ENCODE peak calls at places on chromosomes 16 and 17, in six cellular contexts. J, Z, G, Q, M and R are unnamed samples.
A peak's percentile ranks its signal among the peaks of the same experiment; 100 is the strongest.

GRCh38 chr17:62618647-62619412 is 8.6 kb upstream of the MRC2 start:
- DNase-seq in J (peak; percentile 55), Z (no peak), G (no peak), Q (no peak), M (no peak), R (no peak)

GRCh38 chr17:3911271-3912053 is 4.8 kb downstream of the P2RX1 start:
- DNase-seq in J (no peak), Z (no peak), G (no peak), Q (no peak), M (no peak), R (no peak)

GRCh38 chr16:51641191-51641765 is 490.2 kb upstream of the SALL1 start:
- DNase-seq in J (peak; percentile 27), Z (no peak), G (peak; percentile 71), Q (no peak), M (no peak), R (no peak)

GRCh38 chr16:67917852-67918236 is 13.8 kb downstream of the CTRL start:
- DNase-seq in J (peak; percentile 69), Z (peak; percentile 77), G (peak; percentile 81), Q (no peak), M (peak; percentile 87), R (peak; percentile 95)

GRCh38 chr17:45431531-45432404 is 902 bp downstream of the ARHGAP27 start:
- DNase-seq in J (peak; percentile 84), Z (peak; percentile 94), G (peak; percentile 39), Q (peak; percentile 85), M (peak; percentile 53), R (peak; percentile 45)

GRCh38 chr17:63961355-63962207 is 11.1 kb downstream of the SCN4A start:
- DNase-seq in J (peak; percentile 60), Z (peak; percentile 85), G (peak; percentile 41), Q (peak; percentile 44), M (peak; percentile 64), R (peak; percentile 78)

GRCh38 chr17:68870427-68870826 is 84.8 kb downstream of the ABCA8 start:
- DNase-seq in J (no peak), Z (no peak), G (no peak), Q (no peak), M (no peak), R (no peak)

GRCh38 chr17:63550816-63551639 is 751 bp downstream of the DCAF7 start:
- DNase-seq in J (peak; percentile 72), Z (no peak), G (peak; percentile 58), Q (peak; percentile 19), M (peak; percentile 33), R (peak; percentile 31)

GRCh38 chr17:73686126-73686525 is 41.9 kb upstream of the SDK2 start:
- DNase-seq in J (no peak), Z (no peak), G (no peak), Q (no peak), M (no peak), R (no peak)

GRCh38 chr16:11302977-11303376 is 21.8 kb upstream of the PRM1 start:
- DNase-seq in J (no peak), Z (peak; percentile 85), G (no peak), Q (peak; percentile 52), M (no peak), R (no peak)

GRCh38 chr17:80425835-80426426 is 11.0 kb downstream of the ENDOV start:
- DNase-seq in J (no peak), Z (no peak), G (no peak), Q (no peak), M (no peak), R (no peak)

GRCh38 chr17:80195671-80196529 is 24.2 kb downstream of the SGSH start:
- DNase-seq in J (peak; percentile 40), Z (no peak), G (no peak), Q (no peak), M (peak; percentile 33), R (no peak)

GRCh38 chr17:30600830-30601494 is 123.8 kb downstream of the GOSR1 start:
- DNase-seq in J (peak; percentile 52), Z (peak; percentile 26), G (peak; percentile 20), Q (no peak), M (peak; percentile 29), R (peak; percentile 18)

GRCh38 chr16:81003610-81004460 is 2.9 kb downstream of the CMC2 start:
- DNase-seq in J (no peak), Z (no peak), G (peak; percentile 41), Q (no peak), M (peak; percentile 71), R (peak; percentile 53)

GRCh38 chr17:42135664-42136653 is 13.4 kb downstream of the HSPB9 start:
- DNase-seq in J (peak; percentile 50), Z (peak; percentile 94), G (peak; percentile 73), Q (peak; percentile 91), M (peak; percentile 83), R (peak; percentile 73)

DNA sequence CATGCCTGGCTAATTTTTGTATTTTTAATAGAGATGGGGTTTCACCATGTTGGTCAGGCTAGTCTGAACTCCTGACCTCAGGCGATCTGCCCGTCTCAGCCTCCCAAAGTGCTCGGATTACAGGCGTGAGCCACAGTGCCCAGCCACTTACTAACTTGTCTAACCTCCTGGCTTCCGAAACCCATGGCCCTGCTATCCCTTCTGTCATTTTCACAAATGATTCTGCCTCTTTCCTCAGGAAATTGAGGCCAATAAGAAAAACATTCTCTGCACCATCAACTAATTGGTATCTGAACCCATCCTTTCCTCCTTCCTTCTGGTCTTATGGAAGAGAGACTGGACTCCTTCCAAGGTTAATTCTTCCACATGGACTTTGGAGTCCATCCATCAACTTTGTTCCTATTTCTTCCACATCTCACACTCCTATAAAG is 27.9 kb upstream of the TNRC6A start:
- DNase-seq in J (no peak), Z (no peak), G (peak; percentile 71), Q (no peak), M (peak; percentile 46), R (peak; percentile 89)
- H3K4me3 ChIP-seq in J (no peak overlapping the region), Z (no peak overlapping the region), G (no peak overlapping the region), Q (no peak overlapping the region), M (no peak overlapping the region), R (no peak overlapping the region)

GRCh38 chr17:75077072-75077489 is 10.7 kb upstream of the SLC16A5 start:
- DNase-seq in J (no peak), Z (peak; percentile 36), G (no peak), Q (no peak), M (no peak), R (no peak)
- TF ChIP-seq CTCF in J (no peak), Z (no peak), G (no peak), Q (no peak), M (no peak), R (no peak)

GRCh38 chr17:17676752-17677151 is 4.5 kb upstream of the RAI1 start:
- DNase-seq in J (no peak), Z (no peak), G (no peak), Q (no peak), M (no peak), R (no peak)
- H3K4me3 ChIP-seq in J (no peak overlapping the region), Z (no peak overlapping the region), G (no peak overlapping the region), Q (no peak overlapping the region), M (no peak overlapping the region), R (no peak overlapping the region)

GRCh38 chr16:27326738-27327585 is 13.2 kb downstream of the IL4R start:
- DNase-seq in J (peak; percentile 97), Z (peak; percentile 88), G (peak; percentile 94), Q (peak; percentile 71), M (peak; percentile 98), R (peak; percentile 97)
- TF ChIP-seq CTCF in J (no peak), Z (no peak), G (no peak), Q (no peak), M (no peak), R (no peak)

DNA sequence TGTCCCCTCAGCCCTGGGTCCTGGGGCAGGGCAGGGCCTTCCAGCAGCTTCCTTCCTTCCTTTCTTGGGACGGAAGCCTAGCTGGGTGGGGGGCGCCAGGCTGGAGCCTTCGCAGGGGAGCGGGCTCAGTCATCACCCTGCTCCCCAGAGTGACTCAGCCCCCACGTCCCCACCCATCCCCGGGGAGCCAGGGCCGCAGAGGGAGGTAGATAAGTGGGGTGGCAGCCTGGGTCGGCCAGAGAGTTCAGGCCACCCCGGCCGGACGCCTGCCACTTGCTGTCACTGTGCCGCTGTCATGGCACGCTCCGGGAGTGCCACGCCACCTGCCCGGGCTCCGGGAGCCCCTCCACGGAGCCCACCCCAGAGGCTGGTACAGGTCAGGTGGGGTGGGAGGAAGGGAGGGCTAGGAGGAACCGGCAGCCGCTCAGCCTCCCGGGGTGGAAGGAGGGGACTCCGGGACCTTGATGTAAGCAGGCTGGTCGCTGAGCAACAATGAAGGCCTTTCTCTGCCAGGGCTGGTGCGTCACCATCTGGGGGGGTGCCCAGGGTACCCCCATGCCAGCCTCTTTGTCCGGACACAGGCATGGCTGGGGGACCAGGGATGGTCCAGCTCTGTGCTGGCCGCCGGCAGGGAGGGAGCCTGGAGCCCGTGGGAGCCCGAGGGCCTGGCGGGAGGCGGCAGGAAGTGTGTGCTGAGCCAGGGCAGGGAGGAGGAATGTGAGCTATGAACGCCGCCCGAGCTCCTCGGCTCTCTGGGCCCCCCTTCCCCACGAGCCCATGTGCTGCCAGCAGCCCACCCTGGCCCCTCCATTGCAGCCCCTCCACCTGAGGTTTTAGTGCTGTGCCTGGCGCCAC is 6.6 kb downstream of the NHERF2 start:
- DNase-seq in J (peak; percentile 83), Z (no peak), G (peak; percentile 75), Q (peak; percentile 64), M (peak; percentile 76), R (peak; percentile 34)
- H3K4me3 ChIP-seq in J (peak overlapping the region; percentile 59), Z (no peak overlapping the region), G (peak overlapping the region; percentile 31), Q (peak overlapping the region; percentile 41), M (peak overlapping the region; percentile 8), R (peak overlapping the region; percentile 4)

DNA sequence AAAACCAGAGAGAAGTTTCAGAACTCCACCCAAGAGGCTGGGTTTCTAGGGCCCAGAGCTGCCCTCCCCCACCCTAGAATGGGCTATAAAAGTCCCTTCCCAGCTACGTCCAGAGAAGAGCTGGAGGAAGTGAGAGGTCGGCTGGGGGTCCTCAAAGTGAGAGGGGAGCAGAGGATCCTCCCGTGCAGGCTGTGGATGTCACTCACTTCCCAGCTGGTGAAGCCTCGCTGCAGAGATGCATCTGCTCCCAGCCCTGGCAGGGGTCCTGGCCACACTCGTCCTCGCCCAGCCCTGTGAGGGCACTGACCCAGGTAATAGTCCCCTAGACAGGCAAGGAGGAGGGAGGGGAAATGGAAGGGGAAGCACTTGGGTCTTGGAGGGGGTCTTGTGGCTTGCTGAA is at the start of gene EPX:
- DNase-seq in J (peak; percentile 14), Z (no peak), G (no peak), Q (no peak), M (no peak), R (no peak)
- TF ChIP-seq CTCF in J (no peak), Z (no peak), G (no peak), Q (no peak), M (no peak), R (no peak)

DNA sequence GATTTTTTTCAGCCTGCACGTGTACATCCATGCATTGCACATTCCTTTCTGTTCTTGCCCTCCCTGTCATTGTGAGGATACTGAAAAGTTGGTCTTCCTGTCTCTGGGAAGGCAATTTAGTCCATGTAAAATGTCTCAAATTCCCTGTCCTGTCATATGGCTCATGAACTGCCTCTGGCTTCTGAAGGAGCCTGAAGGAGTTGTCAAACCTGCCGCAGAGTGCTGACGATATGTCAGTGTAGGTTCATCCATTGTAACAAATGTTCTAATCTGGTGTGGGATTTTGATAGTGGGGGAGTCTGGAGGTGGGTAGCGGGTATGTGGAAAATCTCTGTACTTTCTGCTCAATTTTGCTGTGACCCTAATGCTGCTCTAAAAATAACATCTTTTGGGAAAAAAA is 59.6 kb downstream of the YPEL2 start:
- DNase-seq in J (no peak), Z (no peak), G (no peak), Q (no peak), M (no peak), R (no peak)
- H3K4me3 ChIP-seq in J (no peak overlapping the region), Z (no peak overlapping the region), G (no peak overlapping the region), Q (no peak overlapping the region), M (no peak overlapping the region), R (no peak overlapping the region)